ENCODE peak calls at places on chromosome 10, in eight cellular contexts. One of them, this sample, is unnamed.

GRCh38 chr10:3071405-3072198 is 4.3 kb downstream of the PFKP start:
- DNase-seq in mammary epithelial cell: peak; percentile 95
- DNase-seq in CD8-positive, alpha-beta memory T cell: no peak
- DNase-seq in activated naive CD4-positive, alpha-beta T cell treated with Interleukin-2 at 50 U/mL for 16 hours: peak; percentile 55
- DNase-seq in activated effector memory CD4-positive, alpha-beta T cell treated with Interleukin-2 at 50 U/mL for 16 hours: peak; percentile 15
- DNase-seq in GM19239: no peak
- DNase-seq in GM10248: no peak
- DNase-seq in stimulated activated CD8-positive, alpha-beta memory T cell treated with anti-CD3 and anti-CD28 coated beads, Interleukin-4, amount 100 ng/mL, for 48 hours: peak; percentile 47
- DNase-seq in this sample: peak; percentile 64

GRCh38 chr10:105952153-105952552 is 1212.4 kb downstream of the SORCS1 start:
- DNase-seq in mammary epithelial cell: peak; percentile 64
- DNase-seq in CD8-positive, alpha-beta memory T cell: no peak
- DNase-seq in activated naive CD4-positive, alpha-beta T cell treated with Interleukin-2 at 50 U/mL for 16 hours: no peak
- DNase-seq in activated effector memory CD4-positive, alpha-beta T cell treated with Interleukin-2 at 50 U/mL for 16 hours: no peak
- DNase-seq in GM19239: no peak
- DNase-seq in GM10248: peak; percentile 21
- DNase-seq in stimulated activated CD8-positive, alpha-beta memory T cell treated with anti-CD3 and anti-CD28 coated beads, Interleukin-4, amount 100 ng/mL, for 48 hours: no peak
- DNase-seq in this sample: no peak

GRCh38 chr10:73866621-73867020 is 7.7 kb downstream of the CAMK2G start:
- DNase-seq in mammary epithelial cell: no peak
- DNase-seq in CD8-positive, alpha-beta memory T cell: no peak
- DNase-seq in activated naive CD4-positive, alpha-beta T cell treated with Interleukin-2 at 50 U/mL for 16 hours: no peak
- DNase-seq in activated effector memory CD4-positive, alpha-beta T cell treated with Interleukin-2 at 50 U/mL for 16 hours: no peak
- DNase-seq in GM19239: no peak
- DNase-seq in GM10248: no peak
- DNase-seq in stimulated activated CD8-positive, alpha-beta memory T cell treated with anti-CD3 and anti-CD28 coated beads, Interleukin-4, amount 100 ng/mL, for 48 hours: no peak
- DNase-seq in this sample: no peak

GRCh38 chr10:96690755-96691730 is 29.3 kb downstream of the PIK3AP1 start:
- DNase-seq in mammary epithelial cell: no peak
- DNase-seq in CD8-positive, alpha-beta memory T cell: no peak
- DNase-seq in activated naive CD4-positive, alpha-beta T cell treated with Interleukin-2 at 50 U/mL for 16 hours: no peak
- DNase-seq in activated effector memory CD4-positive, alpha-beta T cell treated with Interleukin-2 at 50 U/mL for 16 hours: no peak
- DNase-seq in GM19239: no peak
- DNase-seq in GM10248: no peak
- DNase-seq in stimulated activated CD8-positive, alpha-beta memory T cell treated with anti-CD3 and anti-CD28 coated beads, Interleukin-4, amount 100 ng/mL, for 48 hours: no peak
- DNase-seq in this sample: no peak

GRCh38 chr10:131354380-131354779 is 42.9 kb upstream of the TCERG1L start:
- DNase-seq in mammary epithelial cell: no peak
- DNase-seq in CD8-positive, alpha-beta memory T cell: no peak
- DNase-seq in activated naive CD4-positive, alpha-beta T cell treated with Interleukin-2 at 50 U/mL for 16 hours: no peak
- DNase-seq in activated effector memory CD4-positive, alpha-beta T cell treated with Interleukin-2 at 50 U/mL for 16 hours: no peak
- DNase-seq in GM19239: no peak
- DNase-seq in GM10248: no peak
- DNase-seq in stimulated activated CD8-positive, alpha-beta memory T cell treated with anti-CD3 and anti-CD28 coated beads, Interleukin-4, amount 100 ng/mL, for 48 hours: no peak
- DNase-seq in this sample: no peak

GRCh38 chr10:57362811-57363210 is 904.9 kb downstream of the IPMK start:
- DNase-seq in mammary epithelial cell: no peak
- DNase-seq in CD8-positive, alpha-beta memory T cell: no peak
- DNase-seq in activated naive CD4-positive, alpha-beta T cell treated with Interleukin-2 at 50 U/mL for 16 hours: no peak
- DNase-seq in activated effector memory CD4-positive, alpha-beta T cell treated with Interleukin-2 at 50 U/mL for 16 hours: no peak
- DNase-seq in GM19239: no peak
- DNase-seq in GM10248: no peak
- DNase-seq in stimulated activated CD8-positive, alpha-beta memory T cell treated with anti-CD3 and anti-CD28 coated beads, Interleukin-4, amount 100 ng/mL, for 48 hours: no peak
- DNase-seq in this sample: no peak

GRCh38 chr10:27742926-27743735 is 2.5 kb downstream of the MKX start:
- DNase-seq in mammary epithelial cell: peak; percentile 14
- DNase-seq in CD8-positive, alpha-beta memory T cell: no peak
- DNase-seq in activated naive CD4-positive, alpha-beta T cell treated with Interleukin-2 at 50 U/mL for 16 hours: peak; percentile 37
- DNase-seq in activated effector memory CD4-positive, alpha-beta T cell treated with Interleukin-2 at 50 U/mL for 16 hours: peak; percentile 9
- DNase-seq in GM19239: no peak
- DNase-seq in GM10248: peak; percentile 11
- DNase-seq in stimulated activated CD8-positive, alpha-beta memory T cell treated with anti-CD3 and anti-CD28 coated beads, Interleukin-4, amount 100 ng/mL, for 48 hours: peak; percentile 54
- DNase-seq in this sample: peak; percentile 47

GRCh38 chr10:15751048-15751447 is 31.3 kb upstream of the ITGA8 start:
- DNase-seq in mammary epithelial cell: no peak
- DNase-seq in CD8-positive, alpha-beta memory T cell: no peak
- DNase-seq in activated naive CD4-positive, alpha-beta T cell treated with Interleukin-2 at 50 U/mL for 16 hours: no peak
- DNase-seq in activated effector memory CD4-positive, alpha-beta T cell treated with Interleukin-2 at 50 U/mL for 16 hours: no peak
- DNase-seq in GM19239: no peak
- DNase-seq in GM10248: no peak
- DNase-seq in stimulated activated CD8-positive, alpha-beta memory T cell treated with anti-CD3 and anti-CD28 coated beads, Interleukin-4, amount 100 ng/mL, for 48 hours: no peak
- DNase-seq in this sample: no peak

GRCh38 chr10:21707498-21707897 is 173.5 kb downstream of the MLLT10 start:
- DNase-seq in mammary epithelial cell: no peak
- DNase-seq in CD8-positive, alpha-beta memory T cell: no peak
- DNase-seq in activated naive CD4-positive, alpha-beta T cell treated with Interleukin-2 at 50 U/mL for 16 hours: no peak
- DNase-seq in activated effector memory CD4-positive, alpha-beta T cell treated with Interleukin-2 at 50 U/mL for 16 hours: no peak
- DNase-seq in GM19239: no peak
- DNase-seq in GM10248: no peak
- DNase-seq in stimulated activated CD8-positive, alpha-beta memory T cell treated with anti-CD3 and anti-CD28 coated beads, Interleukin-4, amount 100 ng/mL, for 48 hours: no peak
- DNase-seq in this sample: no peak

GRCh38 chr10:23194471-23194965 is 2.4 kb downstream of the PTF1A start:
- DNase-seq in mammary epithelial cell: no peak
- DNase-seq in CD8-positive, alpha-beta memory T cell: no peak
- DNase-seq in activated naive CD4-positive, alpha-beta T cell treated with Interleukin-2 at 50 U/mL for 16 hours: no peak
- DNase-seq in activated effector memory CD4-positive, alpha-beta T cell treated with Interleukin-2 at 50 U/mL for 16 hours: no peak
- DNase-seq in GM19239: no peak
- DNase-seq in GM10248: peak; percentile 12
- DNase-seq in stimulated activated CD8-positive, alpha-beta memory T cell treated with anti-CD3 and anti-CD28 coated beads, Interleukin-4, amount 100 ng/mL, for 48 hours: no peak
- DNase-seq in this sample: no peak

GRCh38 chr10:3803884-3804741 is 19.1 kb upstream of the KLF6 start:
- DNase-seq in mammary epithelial cell: no peak
- DNase-seq in CD8-positive, alpha-beta memory T cell: peak; percentile 90
- DNase-seq in activated naive CD4-positive, alpha-beta T cell treated with Interleukin-2 at 50 U/mL for 16 hours: peak; percentile 77
- DNase-seq in activated effector memory CD4-positive, alpha-beta T cell treated with Interleukin-2 at 50 U/mL for 16 hours: peak; percentile 50
- DNase-seq in GM19239: no peak
- DNase-seq in GM10248: no peak
- DNase-seq in stimulated activated CD8-positive, alpha-beta memory T cell treated with anti-CD3 and anti-CD28 coated beads, Interleukin-4, amount 100 ng/mL, for 48 hours: peak; percentile 79
- DNase-seq in this sample: peak; percentile 76

GRCh38 chr10:119651514-119652327 is 541 bp downstream of the BAG3 start:
- DNase-seq in mammary epithelial cell: no peak
- DNase-seq in CD8-positive, alpha-beta memory T cell: peak; percentile 56
- DNase-seq in activated naive CD4-positive, alpha-beta T cell treated with Interleukin-2 at 50 U/mL for 16 hours: peak; percentile 28
- DNase-seq in activated effector memory CD4-positive, alpha-beta T cell treated with Interleukin-2 at 50 U/mL for 16 hours: no peak
- DNase-seq in GM19239: no peak
- DNase-seq in GM10248: peak; percentile 41
- DNase-seq in stimulated activated CD8-positive, alpha-beta memory T cell treated with anti-CD3 and anti-CD28 coated beads, Interleukin-4, amount 100 ng/mL, for 48 hours: peak; percentile 38
- DNase-seq in this sample: peak; percentile 19

GRCh38 chr10:79404231-79404609 is 41.2 kb downstream of the ZCCHC24 start:
- DNase-seq in mammary epithelial cell: peak; percentile 23
- DNase-seq in CD8-positive, alpha-beta memory T cell: no peak
- DNase-seq in activated naive CD4-positive, alpha-beta T cell treated with Interleukin-2 at 50 U/mL for 16 hours: no peak
- DNase-seq in activated effector memory CD4-positive, alpha-beta T cell treated with Interleukin-2 at 50 U/mL for 16 hours: no peak
- DNase-seq in GM19239: no peak
- DNase-seq in GM10248: no peak
- DNase-seq in stimulated activated CD8-positive, alpha-beta memory T cell treated with anti-CD3 and anti-CD28 coated beads, Interleukin-4, amount 100 ng/mL, for 48 hours: no peak
- DNase-seq in this sample: no peak

GRCh38 chr10:43340619-43341018 is 30.8 kb upstream of the FXYD4 start:
- DNase-seq in mammary epithelial cell: peak; percentile 88
- DNase-seq in CD8-positive, alpha-beta memory T cell: no peak
- DNase-seq in activated naive CD4-positive, alpha-beta T cell treated with Interleukin-2 at 50 U/mL for 16 hours: no peak
- DNase-seq in activated effector memory CD4-positive, alpha-beta T cell treated with Interleukin-2 at 50 U/mL for 16 hours: no peak
- DNase-seq in GM19239: no peak
- DNase-seq in GM10248: no peak
- DNase-seq in stimulated activated CD8-positive, alpha-beta memory T cell treated with anti-CD3 and anti-CD28 coated beads, Interleukin-4, amount 100 ng/mL, for 48 hours: no peak
- DNase-seq in this sample: no peak

GRCh38 chr10:120108941-120109340 is 216.4 kb downstream of the SEC23IP start:
- DNase-seq in mammary epithelial cell: no peak
- DNase-seq in CD8-positive, alpha-beta memory T cell: no peak
- DNase-seq in activated naive CD4-positive, alpha-beta T cell treated with Interleukin-2 at 50 U/mL for 16 hours: no peak
- DNase-seq in activated effector memory CD4-positive, alpha-beta T cell treated with Interleukin-2 at 50 U/mL for 16 hours: no peak
- DNase-seq in GM19239: no peak
- DNase-seq in GM10248: no peak
- DNase-seq in stimulated activated CD8-positive, alpha-beta memory T cell treated with anti-CD3 and anti-CD28 coated beads, Interleukin-4, amount 100 ng/mL, for 48 hours: no peak
- DNase-seq in this sample: no peak

GRCh38 chr10:111087331-111087756 is 10.5 kb downstream of the ADRA2A start:
- DNase-seq in mammary epithelial cell: no peak
- DNase-seq in CD8-positive, alpha-beta memory T cell: no peak
- DNase-seq in activated naive CD4-positive, alpha-beta T cell treated with Interleukin-2 at 50 U/mL for 16 hours: no peak
- DNase-seq in activated effector memory CD4-positive, alpha-beta T cell treated with Interleukin-2 at 50 U/mL for 16 hours: no peak
- DNase-seq in GM19239: no peak
- DNase-seq in GM10248: no peak
- DNase-seq in stimulated activated CD8-positive, alpha-beta memory T cell treated with anti-CD3 and anti-CD28 coated beads, Interleukin-4, amount 100 ng/mL, for 48 hours: no peak
- DNase-seq in this sample: no peak

GRCh38 chr10:44947356-44948152 is 12.0 kb upstream of the RASSF4 start:
- DNase-seq in mammary epithelial cell: peak; percentile 43
- DNase-seq in CD8-positive, alpha-beta memory T cell: no peak
- DNase-seq in activated naive CD4-positive, alpha-beta T cell treated with Interleukin-2 at 50 U/mL for 16 hours: no peak
- DNase-seq in activated effector memory CD4-positive, alpha-beta T cell treated with Interleukin-2 at 50 U/mL for 16 hours: no peak
- DNase-seq in GM19239: no peak
- DNase-seq in GM10248: peak; percentile 53
- DNase-seq in stimulated activated CD8-positive, alpha-beta memory T cell treated with anti-CD3 and anti-CD28 coated beads, Interleukin-4, amount 100 ng/mL, for 48 hours: peak; percentile 6
- DNase-seq in this sample: no peak

GRCh38 chr10:125396651-125397050 is 236.3 kb upstream of the CTBP2 start:
- DNase-seq in mammary epithelial cell: peak; percentile 19
- DNase-seq in CD8-positive, alpha-beta memory T cell: no peak
- DNase-seq in activated naive CD4-positive, alpha-beta T cell treated with Interleukin-2 at 50 U/mL for 16 hours: no peak
- DNase-seq in activated effector memory CD4-positive, alpha-beta T cell treated with Interleukin-2 at 50 U/mL for 16 hours: no peak
- DNase-seq in GM19239: no peak
- DNase-seq in GM10248: no peak
- DNase-seq in stimulated activated CD8-positive, alpha-beta memory T cell treated with anti-CD3 and anti-CD28 coated beads, Interleukin-4, amount 100 ng/mL, for 48 hours: no peak
- DNase-seq in this sample: no peak

GRCh38 chr10:79348640-79348988 is 1.3 kb downstream of the PPIF start:
- DNase-seq in mammary epithelial cell: no peak
- DNase-seq in CD8-positive, alpha-beta memory T cell: no peak
- DNase-seq in activated naive CD4-positive, alpha-beta T cell treated with Interleukin-2 at 50 U/mL for 16 hours: no peak
- DNase-seq in activated effector memory CD4-positive, alpha-beta T cell treated with Interleukin-2 at 50 U/mL for 16 hours: no peak
- DNase-seq in GM19239: no peak
- DNase-seq in GM10248: no peak
- DNase-seq in stimulated activated CD8-positive, alpha-beta memory T cell treated with anti-CD3 and anti-CD28 coated beads, Interleukin-4, amount 100 ng/mL, for 48 hours: no peak
- DNase-seq in this sample: no peak

GRCh38 chr10:132387723-132388210 is 9.2 kb upstream of the PWWP2B start:
- DNase-seq in mammary epithelial cell: no peak
- DNase-seq in CD8-positive, alpha-beta memory T cell: peak; percentile 87
- DNase-seq in activated naive CD4-positive, alpha-beta T cell treated with Interleukin-2 at 50 U/mL for 16 hours: peak; percentile 71
- DNase-seq in activated effector memory CD4-positive, alpha-beta T cell treated with Interleukin-2 at 50 U/mL for 16 hours: peak; percentile 61
- DNase-seq in GM19239: peak; percentile 98
- DNase-seq in GM10248: peak; percentile 91
- DNase-seq in stimulated activated CD8-positive, alpha-beta memory T cell treated with anti-CD3 and anti-CD28 coated beads, Interleukin-4, amount 100 ng/mL, for 48 hours: peak; percentile 87
- DNase-seq in this sample: peak; percentile 78